ENCODE peak calls at places on chromosome 17, in seven cellular contexts. F, Q, O, R, C, A and T are unnamed samples.

GRCh38 chr17:27384261-27384701 is 72.0 kb upstream of the KSR1 start:
- DNase-seq in O (peak), C (peak), Q (peak), F (peak), R (peak), A (no peak), T (peak)

GRCh38 chr17:69672924-69673323 is 258.4 kb downstream of the MAP2K6 start:
- DNase-seq in A (no peak), F (no peak), C (peak), O (peak), R (peak), Q (no peak), T (peak)

GRCh38 chr17:78676415-78677302 is 99.5 kb upstream of the DNAH17 start:
- DNase-seq in Q (no peak), F (no peak), R (no peak), A (no peak), C (no peak), O (no peak), T (no peak)

GRCh38 chr17:35618628-35619027 is 31.5 kb downstream of the AP2B1 start:
- DNase-seq in Q (no peak), O (no peak), R (no peak), F (no peak), C (no peak), A (no peak), T (no peak)

GRCh38 chr17:79600071-79600470 is 10.8 kb downstream of the RBFOX3 start:
- DNase-seq in O (no peak), A (no peak), Q (no peak), R (no peak), C (no peak), F (no peak), T (no peak)

GRCh38 chr17:7440113-7440822 is 956 bp downstream of the FGF11 start:
- DNase-seq in R (no peak), Q (peak), C (peak), O (peak), F (peak), A (no peak), T (no peak)

GRCh38 chr17:13550291-13550690 is 51.4 kb downstream of the HS3ST3A1 start:
- DNase-seq in Q (no peak), O (peak), A (no peak), R (no peak), C (no peak), F (no peak), T (no peak)

GRCh38 chr17:58344047-58344790 is 7.8 kb downstream of the SUPT4H1 start:
- DNase-seq in F (no peak), R (no peak), A (peak), Q (no peak), C (no peak), O (no peak), T (no peak)

GRCh38 chr17:22410136-22410535 is 717.8 kb downstream of the KCNJ18 start:
- DNase-seq in C (no peak), F (no peak), A (no peak), O (no peak), R (no peak), Q (no peak), T (no peak)

GRCh38 chr17:62705116-62705515 is 77.6 kb downstream of the MRC2 start:
- DNase-seq in C (peak), R (no peak), O (no peak), F (no peak), A (no peak), Q (no peak), T (no peak)

GRCh38 chr17:7444682-7445010 is 215 bp upstream of the CHRNB1 start:
- DNase-seq in O (no peak), R (no peak), Q (no peak), C (no peak), F (no peak), A (no peak), T (no peak)

GRCh38 chr17:40371261-40371929 is 6.9 kb upstream of the GJD3 start:
- DNase-seq in Q (no peak), R (no peak), C (no peak), O (no peak), F (no peak), A (no peak), T (no peak)

GRCh38 chr17:41639492-41640473 is 15.4 kb upstream of the KRT17 start:
- DNase-seq in F (no peak), R (no peak), A (no peak), C (peak), O (peak), Q (no peak), T (no peak)

GRCh38 chr17:31724026-31724425 is 135.0 kb downstream of the COPRS start:
- DNase-seq in Q (peak), R (no peak), F (no peak), A (no peak), O (peak), C (no peak), T (peak)

GRCh38 chr17:27333410-27333980 is 39.6 kb downstream of the WSB1 start:
- DNase-seq in A (no peak), C (no peak), O (no peak), F (no peak), R (no peak), Q (no peak), T (no peak)

GRCh38 chr17:19237389-19238166 is 412 bp downstream of the EPN2 start:
- DNase-seq in A (no peak), C (no peak), O (no peak), Q (no peak), R (no peak), F (peak), T (no peak)

GRCh38 chr17:71055128-71055527 is 885.8 kb downstream of the KCNJ2 start:
- DNase-seq in R (no peak), Q (no peak), C (no peak), A (no peak), O (peak), F (no peak), T (no peak)

GRCh38 chr17:62652251-62653001 is 25.0 kb downstream of the MRC2 start:
- DNase-seq in F (peak), C (peak), A (no peak), R (no peak), O (peak), Q (peak), T (peak)

DNA sequence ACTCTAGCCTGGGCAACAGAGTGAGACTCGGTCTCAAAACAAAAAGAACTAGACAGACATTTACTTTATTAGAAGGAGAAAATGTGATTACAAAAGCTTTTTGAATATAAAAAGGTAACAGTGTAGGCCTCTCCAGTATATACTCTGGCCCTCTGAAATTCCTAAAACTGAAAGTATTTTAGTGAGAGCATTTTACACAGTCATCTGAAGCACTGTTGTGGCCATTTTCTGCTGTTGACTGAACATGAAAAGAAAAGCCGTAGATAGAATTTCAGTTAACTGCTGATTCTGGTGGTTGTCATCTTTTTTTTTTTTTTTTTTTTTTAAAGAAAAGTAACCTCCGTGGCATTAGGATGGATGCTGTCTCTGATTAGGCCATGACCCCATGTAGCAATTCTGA is 15.6 kb downstream of the DUSP14 start:
- DNase-seq in O (no peak), F (no peak), R (no peak), A (no peak), Q (no peak), C (no peak), T (no peak)
- TF ChIP-seq CTCF in O (no peak), F (no peak), R (no peak), A (no peak), Q (no peak), C (no peak), T (no peak)

GRCh38 chr17:67246648-67247415 is 1.8 kb upstream of the HELZ start:
- DNase-seq in C (no peak), O (peak), F (peak), A (no peak), R (no peak), Q (peak), T (no peak)

GRCh38 chr17:67245073-67245693 is at the start of gene HELZ:
- DNase-seq in C (peak), R (no peak), O (peak), F (peak), A (no peak), Q (peak), T (peak)

GRCh38 chr17:67246398-67246647 is 1.3 kb upstream of the HELZ start:
- DNase-seq in F (no peak), Q (no peak), A (no peak), C (no peak), R (no peak), O (no peak), T (no peak)

GRCh38 chr17:67244621-67245072 is 349 bp downstream of the HELZ start:
- DNase-seq in O (no peak), C (no peak), Q (peak), F (peak), A (no peak), R (no peak), T (no peak)

GRCh38 chr17:67245694-67246397 is 850 bp upstream of the HELZ start:
- DNase-seq in C (no peak), A (no peak), R (no peak), Q (peak), F (no peak), O (no peak), T (no peak)
- H3K4me3 ChIP-seq in C (peak), A (peak), R (peak), Q (peak), F (peak), O (peak), T (peak)

GRCh38 chr17:77281024-77281903 is 140.5 kb downstream of the SEC14L1 start:
- DNase-seq in F (peak), O (no peak), R (no peak), Q (no peak), A (no peak), C (no peak), T (peak)
- TF ChIP-seq CTCF in F (peak), O (no peak), R (peak), Q (no peak), A (no peak), C (no peak), T (no peak)

GRCh38 chr17:66549731-66550207 is 247.4 kb downstream of the PRKCA start:
- DNase-seq in Q (no peak), A (no peak), F (no peak), C (peak), R (peak), O (peak), T (peak)
- H3K4me3 ChIP-seq in Q (no peak), A (no peak), F (no peak), C (no peak), R (no peak), O (no peak), T (no peak)

GRCh38 chr17:81438024-81438664 is 42.9 kb downstream of the BAHCC1 start:
- DNase-seq in Q (no peak), O (no peak), A (no peak), F (no peak), C (no peak), R (no peak), T (no peak)

GRCh38 chr17:81438688-81439087 is 43.4 kb downstream of the BAHCC1 start:
- DNase-seq in O (no peak), F (no peak), A (no peak), R (no peak), Q (no peak), C (no peak), T (no peak)

GRCh38 chr17:81442791-81443190 is 47.5 kb downstream of the BAHCC1 start:
- DNase-seq in A (no peak), R (no peak), F (no peak), C (no peak), O (no peak), Q (no peak), T (no peak)

GRCh38 chr17:81439926-81440450 is 44.7 kb downstream of the BAHCC1 start:
- DNase-seq in O (no peak), C (no peak), F (no peak), A (no peak), R (no peak), Q (no peak), T (no peak)

DNA sequence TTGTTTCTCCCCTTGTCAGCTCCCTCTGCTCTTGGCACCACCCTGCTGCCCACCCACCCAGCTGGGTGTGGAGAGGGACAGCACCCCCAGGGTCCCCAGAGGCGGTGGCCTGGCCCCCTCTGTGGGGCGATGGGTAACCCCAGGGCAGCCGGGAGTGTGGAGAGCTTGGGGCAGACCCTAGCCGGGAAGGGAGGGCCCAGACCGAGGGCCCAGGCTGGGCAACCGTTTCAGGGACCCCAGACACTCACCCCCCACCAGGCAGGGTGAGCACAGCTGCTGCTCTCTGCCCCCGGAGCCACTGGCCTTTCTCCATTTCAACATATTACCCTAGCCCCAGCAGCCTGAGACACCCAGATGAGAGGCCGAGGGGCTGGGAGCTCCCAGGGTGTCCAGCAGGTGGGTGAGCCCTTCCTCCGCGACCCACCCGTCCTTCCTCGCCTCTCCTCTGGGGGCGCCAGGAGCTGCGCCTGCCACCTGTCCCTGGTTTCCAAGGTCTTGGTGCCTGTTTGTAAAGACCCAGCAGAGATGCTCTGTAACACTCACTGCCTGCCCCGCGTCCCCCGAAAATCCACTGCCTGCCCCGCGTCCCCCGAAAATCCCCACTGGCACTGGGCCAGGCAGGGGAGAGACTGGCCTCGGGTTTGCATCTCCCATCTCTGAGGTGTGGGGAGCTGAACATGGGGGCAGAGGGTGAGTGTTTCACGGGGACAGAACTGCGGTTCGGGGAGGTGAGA is 45.4 kb downstream of the BAHCC1 start:
- DNase-seq in A (no peak), C (no peak), R (no peak), Q (no peak), O (no peak), F (peak), T (no peak)
- TF ChIP-seq CTCF in A (no peak), C (peak), R (peak), Q (no peak), O (peak), F (peak), T (peak)

GRCh38 chr17:43020030-43020621 is 2.1 kb downstream of the VAT1 start:
- DNase-seq in F (no peak), Q (no peak), R (no peak), A (no peak), O (peak), C (peak), T (peak)
- H3K4me3 ChIP-seq in F (no peak), Q (peak), R (no peak), A (no peak), O (peak), C (peak), T (peak)

DNA sequence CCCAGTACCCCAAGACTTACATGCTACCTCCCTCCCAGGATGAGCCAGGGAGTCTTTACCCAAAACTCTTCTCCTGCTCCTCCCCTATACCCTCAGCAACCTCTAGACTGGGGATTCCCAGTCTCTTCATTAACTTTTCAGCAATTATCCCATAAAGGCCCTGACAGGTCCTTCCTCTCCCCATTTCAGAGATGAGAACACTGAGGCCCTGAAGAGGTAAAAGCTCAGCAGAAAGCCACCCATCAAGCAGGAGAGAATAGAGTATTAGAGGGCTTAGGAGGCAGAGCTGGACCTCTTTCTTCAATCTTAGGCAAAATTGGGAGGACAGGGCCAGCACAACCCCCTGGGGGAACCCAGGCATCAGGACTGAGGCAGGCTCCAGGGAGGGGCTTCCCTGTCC is 5.9 kb upstream of the SP6 start:
- DNase-seq in C (no peak), Q (no peak), A (no peak), F (no peak), R (no peak), O (no peak), T (no peak)
- TF ChIP-seq CTCF in C (no peak), Q (no peak), A (no peak), F (no peak), R (no peak), O (no peak), T (no peak)